ENCODE peak calls at places on chromosome 11, in nine cellular contexts. J, I, D, Y, H, V, W, F and N are unnamed samples.

GRCh38 chr11:130872961-130873360 is 43.3 kb downstream of the SNX19 start:
- DNase-seq in D (no peak), I (no peak), H (peak; percentile 77), W (no peak), F (no peak), Y (no peak), V (peak; percentile 38), J (peak; percentile 8), N (peak; percentile 59)

GRCh38 chr11:45238724-45239123 is 47.4 kb downstream of the SYT13 start:
- DNase-seq in Y (no peak), H (no peak), I (no peak), V (no peak), F (no peak), J (peak; percentile 31), D (no peak), W (no peak), N (peak; percentile 28)

GRCh38 chr11:1307163-1307870 is 2.1 kb downstream of the TOLLIP start:
- DNase-seq in W (no peak), F (no peak), V (no peak), Y (peak; percentile 79), I (no peak), D (peak; percentile 57), J (peak; percentile 71), H (no peak), N (no peak)

GRCh38 chr11:30016588-30017363 is at the start of gene KCNA4:
- DNase-seq in H (no peak), W (no peak), F (peak; percentile 15), J (no peak), I (peak; percentile 88), Y (peak; percentile 51), D (no peak), V (no peak), N (no peak)

GRCh38 chr11:20110908-20111669 is 49.2 kb downstream of the DBX1 start:
- DNase-seq in H (peak; percentile 19), J (peak; percentile 93), Y (no peak), I (peak; percentile 76), W (peak; percentile 66), D (peak; percentile 73), V (peak; percentile 74), F (peak; percentile 64), N (peak; percentile 92)

GRCh38 chr11:66619080-66619554 is 2.7 kb downstream of the RBM14 start:
- DNase-seq in I (no peak), Y (no peak), F (no peak), J (peak; percentile 90), D (no peak), W (no peak), V (peak; percentile 77), H (peak; percentile 65), N (no peak)

GRCh38 chr11:78140392-78141077 is 1.1 kb upstream of the ALG8 start:
- DNase-seq in D (no peak), H (no peak), Y (no peak), F (no peak), J (no peak), I (no peak), V (no peak), W (peak; percentile 42), N (peak; percentile 9)

GRCh38 chr11:9787981-9788521 is 124.2 kb downstream of the SWAP70 start:
- DNase-seq in H (peak; percentile 100), J (peak; percentile 38), D (no peak), W (no peak), F (no peak), Y (no peak), I (no peak), V (peak; percentile 98), N (peak; percentile 98)

GRCh38 chr11:46896719-46897406 is 21.5 kb downstream of the LRP4 start:
- DNase-seq in J (peak; percentile 44), W (peak; percentile 82), F (no peak), V (no peak), Y (no peak), D (no peak), H (peak; percentile 13), I (peak; percentile 39), N (peak; percentile 34)

GRCh38 chr11:61148016-61148640 is 13.1 kb downstream of the VPS37C start:
- DNase-seq in H (no peak), Y (peak; percentile 22), I (peak; percentile 35), J (no peak), W (peak; percentile 37), D (no peak), F (no peak), V (no peak), N (no peak)